ENCODE peak calls at places on chromosomes 5 and 9, in ten cellular contexts. One of them, this sample, is unnamed.

GRCh38 chr5:40904205-40904993 is 4.9 kb upstream of the C7 start:
- DNase-seq in G401: peak
- DNase-seq in stimulated activated CD8-positive, alpha-beta memory T cell treated with anti-CD3 and anti-CD28 coated beads, Interleukin-7, amount 100 ng/mL, for 24 hours: no peak
- DNase-seq in HS-27A: peak
- DNase-seq in glutamatergic neuron: peak
- DNase-seq in T-helper 9 cell: no peak
- DNase-seq in substantia nigra: peak
- DNase-seq in activated T-helper 1 cell treated with Interleukin-2 at 50 U/mL for 16 hours: no peak
- DNase-seq in NCI-H1930: peak
- DNase-seq in natural killer cell treated with Interleukin-12 subunit alpha and Interleukin-12 subunit beta and Interleukin-15 and Interleukin-18, amount 100 ng/mL, for 72 hours: no peak
- DNase-seq in this sample: peak

GRCh38 chr9:89359636-89360315 is 41.5 kb downstream of the SECISBP2 start:
- DNase-seq in NCI-H1930: no peak
- DNase-seq in T-helper 9 cell: no peak
- DNase-seq in glutamatergic neuron: no peak
- DNase-seq in substantia nigra: no peak
- DNase-seq in activated T-helper 1 cell treated with Interleukin-2 at 50 U/mL for 16 hours: no peak
- DNase-seq in G401: peak
- DNase-seq in stimulated activated CD8-positive, alpha-beta memory T cell treated with anti-CD3 and anti-CD28 coated beads, Interleukin-7, amount 100 ng/mL, for 24 hours: no peak
- DNase-seq in HS-27A: no peak
- DNase-seq in natural killer cell treated with Interleukin-12 subunit alpha and Interleukin-12 subunit beta and Interleukin-15 and Interleukin-18, amount 100 ng/mL, for 72 hours: peak
- DNase-seq in this sample: peak

GRCh38 chr5:17248999-17249634 is 31.7 kb downstream of the BASP1 start:
- DNase-seq in G401: no peak
- DNase-seq in natural killer cell treated with Interleukin-12 subunit alpha and Interleukin-12 subunit beta and Interleukin-15 and Interleukin-18, amount 100 ng/mL, for 72 hours: no peak
- DNase-seq in substantia nigra: no peak
- DNase-seq in T-helper 9 cell: no peak
- DNase-seq in HS-27A: peak
- DNase-seq in glutamatergic neuron: no peak
- DNase-seq in NCI-H1930: no peak
- DNase-seq in stimulated activated CD8-positive, alpha-beta memory T cell treated with anti-CD3 and anti-CD28 coated beads, Interleukin-7, amount 100 ng/mL, for 24 hours: no peak
- DNase-seq in activated T-helper 1 cell treated with Interleukin-2 at 50 U/mL for 16 hours: no peak
- DNase-seq in this sample: no peak

GRCh38 chr5:157955541-157956172 is 96.7 kb upstream of the CLINT1 start:
- DNase-seq in stimulated activated CD8-positive, alpha-beta memory T cell treated with anti-CD3 and anti-CD28 coated beads, Interleukin-7, amount 100 ng/mL, for 24 hours: no peak
- DNase-seq in HS-27A: no peak
- DNase-seq in substantia nigra: no peak
- DNase-seq in NCI-H1930: no peak
- DNase-seq in glutamatergic neuron: no peak
- DNase-seq in T-helper 9 cell: no peak
- DNase-seq in natural killer cell treated with Interleukin-12 subunit alpha and Interleukin-12 subunit beta and Interleukin-15 and Interleukin-18, amount 100 ng/mL, for 72 hours: no peak
- DNase-seq in G401: no peak
- DNase-seq in activated T-helper 1 cell treated with Interleukin-2 at 50 U/mL for 16 hours: no peak
- DNase-seq in this sample: no peak

GRCh38 chr5:5483880-5484595 is 61.6 kb downstream of the ICE1 start:
- DNase-seq in stimulated activated CD8-positive, alpha-beta memory T cell treated with anti-CD3 and anti-CD28 coated beads, Interleukin-7, amount 100 ng/mL, for 24 hours: no peak
- DNase-seq in glutamatergic neuron: no peak
- DNase-seq in natural killer cell treated with Interleukin-12 subunit alpha and Interleukin-12 subunit beta and Interleukin-15 and Interleukin-18, amount 100 ng/mL, for 72 hours: no peak
- DNase-seq in activated T-helper 1 cell treated with Interleukin-2 at 50 U/mL for 16 hours: no peak
- DNase-seq in G401: no peak
- DNase-seq in NCI-H1930: no peak
- DNase-seq in T-helper 9 cell: no peak
- DNase-seq in substantia nigra: no peak
- DNase-seq in HS-27A: no peak
- DNase-seq in this sample: no peak

GRCh38 chr9:131043097-131043496 is 34.1 kb downstream of the LAMC3 start:
- DNase-seq in G401: no peak
- DNase-seq in HS-27A: no peak
- DNase-seq in T-helper 9 cell: no peak
- DNase-seq in stimulated activated CD8-positive, alpha-beta memory T cell treated with anti-CD3 and anti-CD28 coated beads, Interleukin-7, amount 100 ng/mL, for 24 hours: no peak
- DNase-seq in NCI-H1930: no peak
- DNase-seq in activated T-helper 1 cell treated with Interleukin-2 at 50 U/mL for 16 hours: no peak
- DNase-seq in glutamatergic neuron: no peak
- DNase-seq in natural killer cell treated with Interleukin-12 subunit alpha and Interleukin-12 subunit beta and Interleukin-15 and Interleukin-18, amount 100 ng/mL, for 72 hours: no peak
- DNase-seq in substantia nigra: no peak
- DNase-seq in this sample: no peak

GRCh38 chr5:143138839-143139238 is 264.6 kb downstream of the NR3C1 start:
- DNase-seq in glutamatergic neuron: no peak
- DNase-seq in T-helper 9 cell: no peak
- DNase-seq in stimulated activated CD8-positive, alpha-beta memory T cell treated with anti-CD3 and anti-CD28 coated beads, Interleukin-7, amount 100 ng/mL, for 24 hours: no peak
- DNase-seq in natural killer cell treated with Interleukin-12 subunit alpha and Interleukin-12 subunit beta and Interleukin-15 and Interleukin-18, amount 100 ng/mL, for 72 hours: no peak
- DNase-seq in NCI-H1930: no peak
- DNase-seq in substantia nigra: no peak
- DNase-seq in HS-27A: no peak
- DNase-seq in G401: no peak
- DNase-seq in activated T-helper 1 cell treated with Interleukin-2 at 50 U/mL for 16 hours: no peak
- DNase-seq in this sample: no peak

GRCh38 chr9:137194909-137195308 is 5.6 kb downstream of the TPRN start:
- DNase-seq in activated T-helper 1 cell treated with Interleukin-2 at 50 U/mL for 16 hours: no peak
- DNase-seq in substantia nigra: no peak
- DNase-seq in NCI-H1930: no peak
- DNase-seq in natural killer cell treated with Interleukin-12 subunit alpha and Interleukin-12 subunit beta and Interleukin-15 and Interleukin-18, amount 100 ng/mL, for 72 hours: no peak
- DNase-seq in glutamatergic neuron: no peak
- DNase-seq in G401: peak
- DNase-seq in HS-27A: no peak
- DNase-seq in T-helper 9 cell: no peak
- DNase-seq in stimulated activated CD8-positive, alpha-beta memory T cell treated with anti-CD3 and anti-CD28 coated beads, Interleukin-7, amount 100 ng/mL, for 24 hours: no peak
- DNase-seq in this sample: no peak

GRCh38 chr5:139391570-139392323 is 2.0 kb upstream of the MZB1 start:
- DNase-seq in HS-27A: no peak
- DNase-seq in NCI-H1930: no peak
- DNase-seq in stimulated activated CD8-positive, alpha-beta memory T cell treated with anti-CD3 and anti-CD28 coated beads, Interleukin-7, amount 100 ng/mL, for 24 hours: no peak
- DNase-seq in substantia nigra: no peak
- DNase-seq in T-helper 9 cell: no peak
- DNase-seq in activated T-helper 1 cell treated with Interleukin-2 at 50 U/mL for 16 hours: no peak
- DNase-seq in natural killer cell treated with Interleukin-12 subunit alpha and Interleukin-12 subunit beta and Interleukin-15 and Interleukin-18, amount 100 ng/mL, for 72 hours: no peak
- DNase-seq in glutamatergic neuron: no peak
- DNase-seq in G401: no peak
- DNase-seq in this sample: no peak

GRCh38 chr9:21854594-21854993 is 52.2 kb downstream of the MTAP start:
- DNase-seq in activated T-helper 1 cell treated with Interleukin-2 at 50 U/mL for 16 hours: no peak
- DNase-seq in T-helper 9 cell: no peak
- DNase-seq in G401: no peak
- DNase-seq in NCI-H1930: no peak
- DNase-seq in natural killer cell treated with Interleukin-12 subunit alpha and Interleukin-12 subunit beta and Interleukin-15 and Interleukin-18, amount 100 ng/mL, for 72 hours: no peak
- DNase-seq in stimulated activated CD8-positive, alpha-beta memory T cell treated with anti-CD3 and anti-CD28 coated beads, Interleukin-7, amount 100 ng/mL, for 24 hours: no peak
- DNase-seq in substantia nigra: no peak
- DNase-seq in glutamatergic neuron: no peak
- DNase-seq in HS-27A: no peak
- DNase-seq in this sample: no peak

GRCh38 chr9:132077881-132078280 is 1.8 kb downstream of the MED27 start:
- DNase-seq in T-helper 9 cell: no peak
- DNase-seq in NCI-H1930: no peak
- DNase-seq in activated T-helper 1 cell treated with Interleukin-2 at 50 U/mL for 16 hours: no peak
- DNase-seq in stimulated activated CD8-positive, alpha-beta memory T cell treated with anti-CD3 and anti-CD28 coated beads, Interleukin-7, amount 100 ng/mL, for 24 hours: no peak
- DNase-seq in glutamatergic neuron: no peak
- DNase-seq in natural killer cell treated with Interleukin-12 subunit alpha and Interleukin-12 subunit beta and Interleukin-15 and Interleukin-18, amount 100 ng/mL, for 72 hours: no peak
- DNase-seq in G401: no peak
- DNase-seq in substantia nigra: no peak
- DNase-seq in HS-27A: no peak
- DNase-seq in this sample: no peak

GRCh38 chr5:51892680-51893079 is 509.4 kb downstream of the ISL1 start:
- DNase-seq in HS-27A: no peak
- DNase-seq in glutamatergic neuron: no peak
- DNase-seq in NCI-H1930: no peak
- DNase-seq in substantia nigra: no peak
- DNase-seq in natural killer cell treated with Interleukin-12 subunit alpha and Interleukin-12 subunit beta and Interleukin-15 and Interleukin-18, amount 100 ng/mL, for 72 hours: no peak
- DNase-seq in stimulated activated CD8-positive, alpha-beta memory T cell treated with anti-CD3 and anti-CD28 coated beads, Interleukin-7, amount 100 ng/mL, for 24 hours: no peak
- DNase-seq in activated T-helper 1 cell treated with Interleukin-2 at 50 U/mL for 16 hours: no peak
- DNase-seq in G401: no peak
- DNase-seq in T-helper 9 cell: no peak
- DNase-seq in this sample: no peak

GRCh38 chr5:140391312-140391711 is 10.3 kb upstream of the ANKHD1 start:
- DNase-seq in G401: no peak
- DNase-seq in NCI-H1930: no peak
- DNase-seq in natural killer cell treated with Interleukin-12 subunit alpha and Interleukin-12 subunit beta and Interleukin-15 and Interleukin-18, amount 100 ng/mL, for 72 hours: no peak
- DNase-seq in stimulated activated CD8-positive, alpha-beta memory T cell treated with anti-CD3 and anti-CD28 coated beads, Interleukin-7, amount 100 ng/mL, for 24 hours: no peak
- DNase-seq in HS-27A: no peak
- DNase-seq in T-helper 9 cell: no peak
- DNase-seq in substantia nigra: no peak
- DNase-seq in glutamatergic neuron: no peak
- DNase-seq in activated T-helper 1 cell treated with Interleukin-2 at 50 U/mL for 16 hours: no peak
- DNase-seq in this sample: no peak

GRCh38 chr9:35067056-35067455 is 5.4 kb downstream of the VCP start:
- DNase-seq in substantia nigra: no peak
- DNase-seq in activated T-helper 1 cell treated with Interleukin-2 at 50 U/mL for 16 hours: no peak
- DNase-seq in NCI-H1930: no peak
- DNase-seq in natural killer cell treated with Interleukin-12 subunit alpha and Interleukin-12 subunit beta and Interleukin-15 and Interleukin-18, amount 100 ng/mL, for 72 hours: no peak
- DNase-seq in stimulated activated CD8-positive, alpha-beta memory T cell treated with anti-CD3 and anti-CD28 coated beads, Interleukin-7, amount 100 ng/mL, for 24 hours: no peak
- DNase-seq in G401: no peak
- DNase-seq in glutamatergic neuron: no peak
- DNase-seq in T-helper 9 cell: no peak
- DNase-seq in HS-27A: no peak
- DNase-seq in this sample: no peak

GRCh38 chr5:3542769-3543168 is 52.9 kb upstream of the IRX1 start:
- DNase-seq in HS-27A: no peak
- DNase-seq in natural killer cell treated with Interleukin-12 subunit alpha and Interleukin-12 subunit beta and Interleukin-15 and Interleukin-18, amount 100 ng/mL, for 72 hours: no peak
- DNase-seq in substantia nigra: no peak
- DNase-seq in T-helper 9 cell: no peak
- DNase-seq in NCI-H1930: no peak
- DNase-seq in G401: no peak
- DNase-seq in activated T-helper 1 cell treated with Interleukin-2 at 50 U/mL for 16 hours: no peak
- DNase-seq in glutamatergic neuron: no peak
- DNase-seq in stimulated activated CD8-positive, alpha-beta memory T cell treated with anti-CD3 and anti-CD28 coated beads, Interleukin-7, amount 100 ng/mL, for 24 hours: no peak
- DNase-seq in this sample: no peak

GRCh38 chr5:22719842-22720241 is 133.3 kb downstream of the CDH12 start:
- DNase-seq in glutamatergic neuron: no peak
- DNase-seq in NCI-H1930: no peak
- DNase-seq in T-helper 9 cell: no peak
- DNase-seq in natural killer cell treated with Interleukin-12 subunit alpha and Interleukin-12 subunit beta and Interleukin-15 and Interleukin-18, amount 100 ng/mL, for 72 hours: no peak
- DNase-seq in G401: no peak
- DNase-seq in substantia nigra: no peak
- DNase-seq in stimulated activated CD8-positive, alpha-beta memory T cell treated with anti-CD3 and anti-CD28 coated beads, Interleukin-7, amount 100 ng/mL, for 24 hours: no peak
- DNase-seq in activated T-helper 1 cell treated with Interleukin-2 at 50 U/mL for 16 hours: no peak
- DNase-seq in HS-27A: no peak
- DNase-seq in this sample: no peak

GRCh38 chr5:150461231-150461630 is 11.7 kb upstream of the RPS14 start:
- DNase-seq in T-helper 9 cell: no peak
- DNase-seq in NCI-H1930: no peak
- DNase-seq in G401: no peak
- DNase-seq in activated T-helper 1 cell treated with Interleukin-2 at 50 U/mL for 16 hours: no peak
- DNase-seq in HS-27A: no peak
- DNase-seq in natural killer cell treated with Interleukin-12 subunit alpha and Interleukin-12 subunit beta and Interleukin-15 and Interleukin-18, amount 100 ng/mL, for 72 hours: no peak
- DNase-seq in glutamatergic neuron: peak
- DNase-seq in substantia nigra: no peak
- DNase-seq in stimulated activated CD8-positive, alpha-beta memory T cell treated with anti-CD3 and anti-CD28 coated beads, Interleukin-7, amount 100 ng/mL, for 24 hours: no peak
- DNase-seq in this sample: no peak

GRCh38 chr9:131595771-131596743 is 50.7 kb downstream of the PRRT1B start:
- DNase-seq in NCI-H1930: no peak
- DNase-seq in glutamatergic neuron: no peak
- DNase-seq in T-helper 9 cell: no peak
- DNase-seq in HS-27A: no peak
- DNase-seq in substantia nigra: no peak
- DNase-seq in natural killer cell treated with Interleukin-12 subunit alpha and Interleukin-12 subunit beta and Interleukin-15 and Interleukin-18, amount 100 ng/mL, for 72 hours: no peak
- DNase-seq in stimulated activated CD8-positive, alpha-beta memory T cell treated with anti-CD3 and anti-CD28 coated beads, Interleukin-7, amount 100 ng/mL, for 24 hours: no peak
- DNase-seq in G401: no peak
- DNase-seq in activated T-helper 1 cell treated with Interleukin-2 at 50 U/mL for 16 hours: no peak
- DNase-seq in this sample: no peak

GRCh38 chr9:78664370-78664769 is 367.4 kb downstream of the PSAT1 start:
- DNase-seq in T-helper 9 cell: no peak
- DNase-seq in G401: no peak
- DNase-seq in activated T-helper 1 cell treated with Interleukin-2 at 50 U/mL for 16 hours: no peak
- DNase-seq in natural killer cell treated with Interleukin-12 subunit alpha and Interleukin-12 subunit beta and Interleukin-15 and Interleukin-18, amount 100 ng/mL, for 72 hours: no peak
- DNase-seq in stimulated activated CD8-positive, alpha-beta memory T cell treated with anti-CD3 and anti-CD28 coated beads, Interleukin-7, amount 100 ng/mL, for 24 hours: no peak
- DNase-seq in substantia nigra: no peak
- DNase-seq in glutamatergic neuron: no peak
- DNase-seq in NCI-H1930: no peak
- DNase-seq in HS-27A: no peak
- DNase-seq in this sample: no peak

GRCh38 chr9:126755325-126755875 is 49.4 kb upstream of the ZBTB43 start:
- DNase-seq in glutamatergic neuron: no peak
- DNase-seq in natural killer cell treated with Interleukin-12 subunit alpha and Interleukin-12 subunit beta and Interleukin-15 and Interleukin-18, amount 100 ng/mL, for 72 hours: no peak
- DNase-seq in activated T-helper 1 cell treated with Interleukin-2 at 50 U/mL for 16 hours: no peak
- DNase-seq in NCI-H1930: no peak
- DNase-seq in G401: no peak
- DNase-seq in HS-27A: no peak
- DNase-seq in stimulated activated CD8-positive, alpha-beta memory T cell treated with anti-CD3 and anti-CD28 coated beads, Interleukin-7, amount 100 ng/mL, for 24 hours: no peak
- DNase-seq in T-helper 9 cell: no peak
- DNase-seq in substantia nigra: no peak
- DNase-seq in this sample: no peak

GRCh38 chr5:179137643-179138567 is 77.7 kb downstream of the ZNF354C start:
- DNase-seq in G401: peak
- DNase-seq in substantia nigra: no peak
- DNase-seq in HS-27A: no peak
- DNase-seq in stimulated activated CD8-positive, alpha-beta memory T cell treated with anti-CD3 and anti-CD28 coated beads, Interleukin-7, amount 100 ng/mL, for 24 hours: no peak
- DNase-seq in natural killer cell treated with Interleukin-12 subunit alpha and Interleukin-12 subunit beta and Interleukin-15 and Interleukin-18, amount 100 ng/mL, for 72 hours: no peak
- DNase-seq in glutamatergic neuron: no peak
- DNase-seq in NCI-H1930: no peak
- DNase-seq in activated T-helper 1 cell treated with Interleukin-2 at 50 U/mL for 16 hours: no peak
- DNase-seq in T-helper 9 cell: no peak
- DNase-seq in this sample: no peak

GRCh38 chr5:180154821-180155220 is 54.2 kb downstream of the RASGEF1C start:
- DNase-seq in G401: peak
- DNase-seq in HS-27A: no peak
- DNase-seq in substantia nigra: no peak
- DNase-seq in natural killer cell treated with Interleukin-12 subunit alpha and Interleukin-12 subunit beta and Interleukin-15 and Interleukin-18, amount 100 ng/mL, for 72 hours: no peak
- DNase-seq in T-helper 9 cell: no peak
- DNase-seq in glutamatergic neuron: no peak
- DNase-seq in activated T-helper 1 cell treated with Interleukin-2 at 50 U/mL for 16 hours: no peak
- DNase-seq in stimulated activated CD8-positive, alpha-beta memory T cell treated with anti-CD3 and anti-CD28 coated beads, Interleukin-7, amount 100 ng/mL, for 24 hours: no peak
- DNase-seq in NCI-H1930: no peak
- DNase-seq in this sample: no peak

GRCh38 chr9:122986010-122986409 is 45.2 kb downstream of the RABGAP1 start:
- DNase-seq in HS-27A: no peak
- DNase-seq in stimulated activated CD8-positive, alpha-beta memory T cell treated with anti-CD3 and anti-CD28 coated beads, Interleukin-7, amount 100 ng/mL, for 24 hours: no peak
- DNase-seq in substantia nigra: no peak
- DNase-seq in NCI-H1930: no peak
- DNase-seq in T-helper 9 cell: no peak
- DNase-seq in activated T-helper 1 cell treated with Interleukin-2 at 50 U/mL for 16 hours: no peak
- DNase-seq in glutamatergic neuron: no peak
- DNase-seq in natural killer cell treated with Interleukin-12 subunit alpha and Interleukin-12 subunit beta and Interleukin-15 and Interleukin-18, amount 100 ng/mL, for 72 hours: no peak
- DNase-seq in G401: no peak
- DNase-seq in this sample: no peak

GRCh38 chr5:78829811-78830499 is 155.2 kb downstream of the ARSB start:
- DNase-seq in NCI-H1930: no peak
- DNase-seq in G401: peak
- DNase-seq in glutamatergic neuron: no peak
- DNase-seq in HS-27A: no peak
- DNase-seq in natural killer cell treated with Interleukin-12 subunit alpha and Interleukin-12 subunit beta and Interleukin-15 and Interleukin-18, amount 100 ng/mL, for 72 hours: no peak
- DNase-seq in substantia nigra: peak
- DNase-seq in stimulated activated CD8-positive, alpha-beta memory T cell treated with anti-CD3 and anti-CD28 coated beads, Interleukin-7, amount 100 ng/mL, for 24 hours: no peak
- DNase-seq in activated T-helper 1 cell treated with Interleukin-2 at 50 U/mL for 16 hours: no peak
- DNase-seq in T-helper 9 cell: no peak
- DNase-seq in this sample: no peak

This sample was measured in CMK.